ENCODE peak calls at places on chromosomes 5 and 9, in eight cellular contexts. H is aorta, P is brain microvascular endothelial cell, Y is AG04450, G is cardiac muscle cell, A is right atrium auricular region, Z is HCT116, W is mammary epithelial cell. R is an unnamed sample.

GRCh38 chr9:108325406-108325805 is 530.4 kb downstream of the ACTL7B start:
- DNase-seq in H (no peak), G (no peak), W (no peak), A (no peak), Y (no peak), Z (no peak), P (no peak), R (no peak)

GRCh38 chr5:67028371-67028770 is 168.2 kb downstream of the CD180 start:
- DNase-seq in G (no peak), H (no peak), W (peak; percentile 30), Y (no peak), P (peak; percentile 50), Z (no peak), A (no peak), R (no peak)

GRCh38 chr9:132644251-132644650 is 25.5 kb downstream of the DDX31 start:
- DNase-seq in W (no peak), Y (no peak), G (no peak), A (no peak), Z (no peak), H (no peak), P (no peak), R (no peak)

GRCh38 chr5:177607452-177608192 is 7.7 kb downstream of the B4GALT7 start:
- DNase-seq in W (peak; percentile 67), G (peak; percentile 91), H (peak; percentile 89), Z (no peak), Y (peak; percentile 69), P (peak; percentile 84), A (peak; percentile 75), R (peak; percentile 26)

GRCh38 chr9:18330736-18331335 is 143.1 kb upstream of the ADAMTSL1 start:
- DNase-seq in A (no peak), Z (no peak), H (no peak), P (no peak), G (peak; percentile 51), W (peak; percentile 45), Y (no peak), R (no peak)

GRCh38 chr5:119468286-119468685 is 16.0 kb downstream of the HSD17B4 start:
- DNase-seq in Y (no peak), H (no peak), Z (no peak), G (no peak), P (no peak), W (no peak), A (no peak), R (no peak)

GRCh38 chr9:136607334-136607919 is 55.3 kb upstream of the EGFL7 start:
- DNase-seq in P (no peak), G (no peak), Z (no peak), A (no peak), H (no peak), Y (no peak), W (no peak), R (no peak)

GRCh38 chr5:666816-667498 is 26.2 kb downstream of the TPPP start:
- DNase-seq in H (peak; percentile 32), G (no peak), W (no peak), A (no peak), Z (no peak), Y (no peak), P (no peak), R (no peak)

GRCh38 chr9:78541868-78542267 is 244.9 kb downstream of the PSAT1 start:
- DNase-seq in Z (no peak), Y (no peak), W (no peak), A (no peak), G (no peak), P (no peak), H (no peak), R (no peak)

GRCh38 chr5:180253036-180253824 is 38.7 kb downstream of the MAPK9 start:
- DNase-seq in Y (no peak), W (peak; percentile 11), G (no peak), Z (no peak), P (no peak), A (no peak), H (no peak), R (no peak)

GRCh38 chr5:146052780-146053179 is 52.6 kb downstream of the PLAC8L1 start:
- DNase-seq in G (no peak), W (no peak), H (no peak), P (no peak), Z (no peak), A (peak; percentile 44), Y (no peak), R (no peak)

GRCh38 chr5:95864456-95864855 is 41.9 kb upstream of the GLRX start:
- DNase-seq in P (no peak), A (no peak), W (no peak), Y (no peak), Z (no peak), H (no peak), G (no peak), R (no peak)

GRCh38 chr5:180281706-180282105 is 10.2 kb downstream of the MAPK9 start:
- DNase-seq in A (no peak), G (no peak), Z (no peak), Y (no peak), H (no peak), W (no peak), P (no peak), R (no peak)

GRCh38 chr9:35114113-35114847 is 1.4 kb downstream of the ATOSB start:
- DNase-seq in W (peak; percentile 93), Y (peak; percentile 83), G (peak; percentile 97), H (peak; percentile 91), Z (peak; percentile 51), P (peak; percentile 98), A (peak; percentile 95), R (peak; percentile 92)

GRCh38 chr5:4295663-4296339 is 700.2 kb downstream of the IRX1 start:
- DNase-seq in Y (no peak), P (no peak), H (no peak), Z (no peak), G (no peak), A (no peak), W (peak; percentile 35), R (no peak)

GRCh38 chr5:48192-48591 is 43.8 kb upstream of the PLEKHG4B start:
- DNase-seq in Z (no peak), P (no peak), Y (no peak), H (no peak), G (no peak), A (no peak), W (no peak), R (no peak)

GRCh38 chr5:93800988-93801811 is 59.8 kb upstream of the POU5F2 start:
- DNase-seq in W (peak; percentile 65), G (peak; percentile 69), P (peak; percentile 58), A (no peak), Y (no peak), Z (peak; percentile 66), H (no peak), R (no peak)

GRCh38 chr5:35575578-35575977 is 42.1 kb upstream of the SPEF2 start:
- DNase-seq in W (no peak), Y (no peak), G (no peak), H (no peak), P (no peak), Z (no peak), A (no peak), R (no peak)
- H3K27me3 ChIP-seq in W (no peaks in the 10 kb centered on the region), Y (no peaks in the 10 kb centered on the region), G (no peaks in the 10 kb centered on the region), H (no peaks in the 10 kb centered on the region), P (no peaks in the 10 kb centered on the region), Z (no peaks in the 10 kb centered on the region), A (no peaks in the 10 kb centered on the region), R (no peaks in the 10 kb centered on the region)

GRCh38 chr9:121323449-121324151 is 46.5 kb downstream of the STOM start:
- DNase-seq in H (no peak), P (no peak), Y (no peak), W (no peak), G (no peak), Z (no peak), A (peak; percentile 55), R (no peak)
- H3K27ac ChIP-seq in H (peak overlapping the region; percentile 94), P (no peak overlapping the region), Y (no peak overlapping the region), W (no peak overlapping the region), G (no peak overlapping the region), Z (no peak overlapping the region), A (peak overlapping the region; percentile 94), R (no peak overlapping the region)

GRCh38 chr5:139760066-139761056 is 35.2 kb upstream of the PSD2 start:
- DNase-seq in H (no peak), Z (no peak), P (peak; percentile 19), A (no peak), Y (no peak), G (no peak), W (no peak), R (no peak)

GRCh38 chr5:139758510-139759036 is 37.0 kb upstream of the PSD2 start:
- DNase-seq in Y (no peak), W (no peak), A (no peak), H (no peak), P (no peak), Z (no peak), G (no peak), R (no peak)

GRCh38 chr5:139757727-139758509 is 37.7 kb upstream of the PSD2 start:
- DNase-seq in Y (no peak), A (no peak), G (no peak), P (no peak), W (no peak), Z (no peak), H (no peak), R (no peak)

GRCh38 chr5:139761057-139761450 is 34.6 kb upstream of the PSD2 start:
- DNase-seq in Z (no peak), H (no peak), W (no peak), A (no peak), Y (no peak), P (no peak), G (no peak), R (no peak)

GRCh38 chr5:139759219-139759721 is 36.3 kb upstream of the PSD2 start:
- DNase-seq in Z (no peak), G (no peak), H (no peak), W (no peak), Y (no peak), P (no peak), A (no peak), R (no peak)
- H3K27me3 ChIP-seq in Z (no peaks in the 10 kb centered on the region), G (peaks cover 34% of the 10 kb centered on the region), H (no peaks in the 10 kb centered on the region), W (no peaks in the 10 kb centered on the region), Y (peaks cover 42% of the 10 kb centered on the region), P (peaks cover 30% of the 10 kb centered on the region), A (peaks cover 14% of the 10 kb centered on the region), R (peaks cover 12% of the 10 kb centered on the region)

GRCh38 chr5:82403724-82404123 is 125.6 kb upstream of the RPS23 start:
- DNase-seq in H (no peak), Z (no peak), P (no peak), A (no peak), W (no peak), G (no peak), Y (no peak), R (no peak)

GRCh38 chr5:82405618-82406199 is 127.6 kb upstream of the RPS23 start:
- DNase-seq in H (no peak), W (peak; percentile 99), P (peak; percentile 99), Y (peak; percentile 95), A (no peak), Z (no peak), G (peak; percentile 98), R (no peak)

GRCh38 chr5:82406200-82406773 is 128.1 kb upstream of the RPS23 start:
- DNase-seq in G (peak; percentile 98), P (peak; percentile 97), H (no peak), Y (no peak), W (peak; percentile 100), A (no peak), Z (no peak), R (no peak)

GRCh38 chr5:82404382-82404945 is 126.3 kb upstream of the RPS23 start:
- DNase-seq in Z (no peak), W (no peak), P (no peak), Y (no peak), G (no peak), H (no peak), A (no peak), R (no peak)

DNA sequence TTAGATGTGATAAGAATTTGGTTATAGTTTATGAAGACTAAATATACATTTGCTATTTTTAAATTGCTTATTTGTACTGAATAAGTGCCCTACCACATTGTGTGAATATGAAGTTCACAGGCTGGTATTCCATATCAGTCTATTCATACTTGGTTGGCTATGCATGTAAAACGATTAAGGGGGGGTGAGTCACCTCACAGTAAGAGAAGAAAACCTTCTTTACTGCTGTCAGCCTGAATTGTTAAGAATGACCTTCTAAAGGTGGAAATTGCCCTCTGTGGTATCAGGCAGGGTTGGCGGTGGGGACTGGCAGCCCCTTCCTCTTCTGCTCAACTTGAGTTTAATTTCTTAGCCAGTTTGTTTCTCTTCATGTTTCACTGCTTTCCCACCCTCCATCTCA is 127.0 kb upstream of the RPS23 start:
- DNase-seq in W (peak; percentile 83), G (peak; percentile 74), Z (no peak), P (peak; percentile 79), Y (no peak), H (no peak), A (no peak), R (no peak)
- H3K27ac ChIP-seq in W (peak overlapping the region; percentile 100), G (no peak overlapping the region), Z (no peak overlapping the region), P (peak overlapping the region; percentile 99), Y (peak overlapping the region; percentile 92), H (peak overlapping the region; percentile 90), A (no peak overlapping the region), R (no peak overlapping the region)